ENCODE peak calls at places on chromosome 13, in eight cellular contexts. One of them, this sample, is unnamed.

GRCh38 chr13:38662362-38662761 is 24.5 kb upstream of the FREM2 start:
- DNase-seq in colonic mucosa: no peak
- DNase-seq in neural progenitor cell: no peak
- DNase-seq in BJ: no peak
- DNase-seq in glutamatergic neuron: no peak
- DNase-seq in keratinocyte: no peak
- DNase-seq in HFF-Myc: no peak
- DNase-seq in GM12864: no peak
- DNase-seq in this sample: no peak

GRCh38 chr13:30331331-30331771 is 24.0 kb upstream of the KATNAL1 start:
- DNase-seq in HFF-Myc: no peak
- DNase-seq in neural progenitor cell: no peak
- DNase-seq in GM12864: no peak
- DNase-seq in keratinocyte: no peak
- DNase-seq in BJ: no peak
- DNase-seq in colonic mucosa: no peak
- DNase-seq in glutamatergic neuron: no peak
- DNase-seq in this sample: no peak

GRCh38 chr13:54536112-54536511 is 1507.5 kb downstream of the OLFM4 start:
- DNase-seq in keratinocyte: no peak
- DNase-seq in glutamatergic neuron: no peak
- DNase-seq in BJ: no peak
- DNase-seq in neural progenitor cell: peak
- DNase-seq in HFF-Myc: no peak
- DNase-seq in colonic mucosa: no peak
- DNase-seq in GM12864: no peak
- DNase-seq in this sample: no peak

GRCh38 chr13:110637747-110638146 is 22.4 kb downstream of the NAXD start:
- DNase-seq in keratinocyte: no peak
- DNase-seq in HFF-Myc: no peak
- DNase-seq in neural progenitor cell: no peak
- DNase-seq in glutamatergic neuron: no peak
- DNase-seq in BJ: no peak
- DNase-seq in GM12864: no peak
- DNase-seq in colonic mucosa: no peak
- DNase-seq in this sample: no peak

GRCh38 chr13:111399334-111399733 is 78.9 kb downstream of the TEX29 start:
- DNase-seq in BJ: no peak
- DNase-seq in GM12864: no peak
- DNase-seq in keratinocyte: no peak
- DNase-seq in glutamatergic neuron: no peak
- DNase-seq in neural progenitor cell: no peak
- DNase-seq in colonic mucosa: no peak
- DNase-seq in HFF-Myc: no peak
- DNase-seq in this sample: no peak

GRCh38 chr13:79806821-79807220 is 325.9 kb downstream of the NDFIP2 start:
- DNase-seq in neural progenitor cell: no peak
- DNase-seq in GM12864: no peak
- DNase-seq in colonic mucosa: no peak
- DNase-seq in keratinocyte: no peak
- DNase-seq in glutamatergic neuron: no peak
- DNase-seq in HFF-Myc: no peak
- DNase-seq in BJ: no peak
- DNase-seq in this sample: no peak

GRCh38 chr13:60047943-60048342 is 115.8 kb downstream of the DIAPH3 start:
- DNase-seq in GM12864: no peak
- DNase-seq in HFF-Myc: no peak
- DNase-seq in BJ: no peak
- DNase-seq in colonic mucosa: no peak
- DNase-seq in neural progenitor cell: peak
- DNase-seq in glutamatergic neuron: no peak
- DNase-seq in keratinocyte: no peak
- DNase-seq in this sample: no peak

GRCh38 chr13:44739539-44739938 is 163.4 kb upstream of the TSC22D1 start:
- DNase-seq in BJ: no peak
- DNase-seq in keratinocyte: no peak
- DNase-seq in neural progenitor cell: no peak
- DNase-seq in HFF-Myc: no peak
- DNase-seq in glutamatergic neuron: no peak
- DNase-seq in colonic mucosa: no peak
- DNase-seq in GM12864: no peak
- DNase-seq in this sample: no peak

GRCh38 chr13:29935309-29935981 is 85.0 kb upstream of the UBL3 start:
- DNase-seq in glutamatergic neuron: no peak
- DNase-seq in keratinocyte: no peak
- DNase-seq in GM12864: peak
- DNase-seq in colonic mucosa: no peak
- DNase-seq in BJ: no peak
- DNase-seq in neural progenitor cell: no peak
- DNase-seq in HFF-Myc: no peak
- DNase-seq in this sample: no peak

GRCh38 chr13:28347456-28348371 is 147.2 kb downstream of the FLT1 start:
- DNase-seq in BJ: no peak
- DNase-seq in HFF-Myc: no peak
- DNase-seq in neural progenitor cell: no peak
- DNase-seq in GM12864: no peak
- DNase-seq in keratinocyte: no peak
- DNase-seq in colonic mucosa: no peak
- DNase-seq in glutamatergic neuron: no peak
- DNase-seq in this sample: no peak

GRCh38 chr13:96650301-96650886 is 343.9 kb downstream of the OXGR1 start:
- DNase-seq in BJ: peak
- DNase-seq in glutamatergic neuron: no peak
- DNase-seq in colonic mucosa: no peak
- DNase-seq in neural progenitor cell: no peak
- DNase-seq in keratinocyte: peak
- DNase-seq in GM12864: peak
- DNase-seq in HFF-Myc: no peak
- DNase-seq in this sample: no peak

GRCh38 chr13:106958690-106959089 is 390.8 kb upstream of the ARGLU1 start:
- DNase-seq in glutamatergic neuron: no peak
- DNase-seq in keratinocyte: no peak
- DNase-seq in colonic mucosa: no peak
- DNase-seq in GM12864: no peak
- DNase-seq in BJ: no peak
- DNase-seq in HFF-Myc: no peak
- DNase-seq in neural progenitor cell: no peak
- DNase-seq in this sample: no peak

GRCh38 chr13:36130542-36131214 is 504 bp downstream of the DCLK1 start:
- DNase-seq in BJ: no peak
- DNase-seq in keratinocyte: no peak
- DNase-seq in GM12864: no peak
- DNase-seq in neural progenitor cell: peak
- DNase-seq in HFF-Myc: no peak
- DNase-seq in colonic mucosa: no peak
- DNase-seq in glutamatergic neuron: peak
- DNase-seq in this sample: no peak

GRCh38 chr13:108895220-108895704 is 265.9 kb downstream of the MYO16 start:
- DNase-seq in BJ: no peak
- DNase-seq in GM12864: no peak
- DNase-seq in HFF-Myc: no peak
- DNase-seq in colonic mucosa: no peak
- DNase-seq in glutamatergic neuron: no peak
- DNase-seq in neural progenitor cell: peak
- DNase-seq in keratinocyte: no peak
- DNase-seq in this sample: no peak

GRCh38 chr13:73832203-73832602 is 302.0 kb downstream of the KLF12 start:
- DNase-seq in BJ: no peak
- DNase-seq in HFF-Myc: no peak
- DNase-seq in GM12864: no peak
- DNase-seq in keratinocyte: no peak
- DNase-seq in glutamatergic neuron: no peak
- DNase-seq in colonic mucosa: no peak
- DNase-seq in neural progenitor cell: peak
- DNase-seq in this sample: no peak

GRCh38 chr13:100461309-100462035 is 127.1 kb downstream of the GGACT start:
- DNase-seq in HFF-Myc: no peak
- DNase-seq in glutamatergic neuron: no peak
- DNase-seq in colonic mucosa: no peak
- DNase-seq in neural progenitor cell: peak
- DNase-seq in keratinocyte: no peak
- DNase-seq in BJ: no peak
- DNase-seq in GM12864: no peak
- DNase-seq in this sample: no peak

GRCh38 chr13:33153421-33154381 is 131.9 kb downstream of the STARD13 start:
- DNase-seq in BJ: no peak
- DNase-seq in HFF-Myc: no peak
- DNase-seq in neural progenitor cell: peak
- DNase-seq in glutamatergic neuron: no peak
- DNase-seq in keratinocyte: no peak
- DNase-seq in colonic mucosa: no peak
- DNase-seq in GM12864: no peak
- DNase-seq in this sample: no peak

GRCh38 chr13:77274126-77274525 is 52.8 kb downstream of the MYCBP2 start:
- DNase-seq in keratinocyte: no peak
- DNase-seq in BJ: no peak
- DNase-seq in colonic mucosa: no peak
- DNase-seq in GM12864: no peak
- DNase-seq in glutamatergic neuron: no peak
- DNase-seq in HFF-Myc: no peak
- DNase-seq in neural progenitor cell: no peak
- DNase-seq in this sample: no peak

DNA sequence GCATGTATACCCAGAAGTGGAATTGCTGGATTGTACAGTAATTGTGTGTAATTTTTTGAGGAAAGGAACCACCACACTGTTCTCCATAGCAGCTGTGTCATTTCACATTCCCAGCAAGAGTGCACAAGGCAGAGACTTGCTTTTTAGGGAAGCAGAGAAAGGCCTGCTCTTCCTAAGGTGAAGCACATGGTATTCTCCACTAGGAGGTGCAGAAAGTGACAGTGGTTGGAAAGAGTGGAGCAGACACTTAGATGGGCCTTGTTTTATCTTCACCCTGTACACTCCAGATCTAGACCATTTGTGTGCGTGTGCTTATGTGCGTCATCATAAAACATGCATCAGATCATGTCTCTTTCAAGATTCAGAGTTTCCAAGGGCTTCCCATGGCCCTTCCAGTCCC is 35.0 kb downstream of the FAM124A start:
- DNase-seq in neural progenitor cell: no peak
- DNase-seq in glutamatergic neuron: no peak
- DNase-seq in colonic mucosa: no peak
- DNase-seq in GM12864: no peak
- DNase-seq in BJ: no peak
- DNase-seq in HFF-Myc: no peak
- DNase-seq in keratinocyte: no peak
- DNase-seq in this sample: no peak
- TF ChIP-seq CTCF in neural progenitor cell: no peak
- TF ChIP-seq CTCF in glutamatergic neuron: no peak
- TF ChIP-seq CTCF in colonic mucosa: no peak
- TF ChIP-seq CTCF in GM12864: peak
- TF ChIP-seq CTCF in BJ: no peak
- TF ChIP-seq CTCF in HFF-Myc: no peak
- TF ChIP-seq CTCF in keratinocyte: peak
- TF ChIP-seq CTCF in this sample: no peak

GRCh38 chr13:105207586-105208293 is 1327.7 kb downstream of the EFNB2 start:
- DNase-seq in keratinocyte: no peak
- DNase-seq in colonic mucosa: no peak
- DNase-seq in BJ: no peak
- DNase-seq in glutamatergic neuron: no peak
- DNase-seq in neural progenitor cell: no peak
- DNase-seq in HFF-Myc: no peak
- DNase-seq in GM12864: no peak
- DNase-seq in this sample: no peak

DNA sequence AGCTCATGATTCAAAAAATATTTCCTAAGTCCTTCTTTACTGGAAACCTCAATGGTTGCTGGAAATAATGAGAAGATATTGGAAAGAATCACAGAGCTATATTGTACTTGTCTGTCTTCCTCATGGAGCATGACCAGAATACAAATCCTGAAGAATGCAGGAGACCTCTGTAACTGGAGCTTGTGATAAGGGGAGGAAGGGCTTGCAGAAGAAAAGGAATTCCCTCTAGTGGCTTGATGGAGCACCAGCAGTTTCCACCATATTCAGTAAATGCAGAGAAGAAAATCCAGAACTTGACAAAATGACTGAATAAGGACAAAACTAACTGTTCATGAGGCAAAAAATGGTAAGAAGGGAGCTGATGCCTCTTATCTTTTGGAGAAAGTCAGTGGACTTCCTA is 1333.1 kb downstream of the EFNB2 start:
- DNase-seq in colonic mucosa: no peak
- DNase-seq in neural progenitor cell: peak
- DNase-seq in GM12864: no peak
- DNase-seq in glutamatergic neuron: no peak
- DNase-seq in BJ: no peak
- DNase-seq in keratinocyte: no peak
- DNase-seq in HFF-Myc: no peak
- DNase-seq in this sample: no peak
- TF ChIP-seq CTCF in colonic mucosa: peak
- TF ChIP-seq CTCF in neural progenitor cell: peak
- TF ChIP-seq CTCF in GM12864: peak
- TF ChIP-seq CTCF in glutamatergic neuron: peak
- TF ChIP-seq CTCF in BJ: peak
- TF ChIP-seq CTCF in keratinocyte: peak
- TF ChIP-seq CTCF in HFF-Myc: peak
- TF ChIP-seq CTCF in this sample: peak

DNA sequence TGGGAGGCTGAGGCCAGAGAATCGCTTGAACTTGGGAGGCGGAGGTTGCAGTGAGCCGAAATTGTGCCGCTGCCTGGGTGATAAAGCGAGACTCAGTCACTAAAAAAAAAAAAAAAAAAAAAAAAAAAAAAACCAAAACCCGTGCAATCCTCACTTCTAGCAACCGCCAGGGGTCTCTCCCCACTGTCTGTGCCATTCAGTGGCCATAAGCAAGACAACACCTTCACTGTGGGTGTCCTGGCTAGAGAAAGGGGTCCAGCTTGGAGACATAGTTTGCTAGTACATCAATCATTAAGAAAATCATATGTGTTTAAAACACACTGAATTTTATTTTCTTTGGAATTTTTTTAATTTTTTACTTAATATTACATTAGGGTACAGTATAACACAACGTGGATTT is 68.2 kb downstream of the RASL11A start:
- DNase-seq in HFF-Myc: no peak
- DNase-seq in glutamatergic neuron: peak
- DNase-seq in colonic mucosa: no peak
- DNase-seq in keratinocyte: no peak
- DNase-seq in BJ: no peak
- DNase-seq in neural progenitor cell: peak
- DNase-seq in GM12864: no peak
- DNase-seq in this sample: no peak
- TF ChIP-seq CTCF in HFF-Myc: peak
- TF ChIP-seq CTCF in glutamatergic neuron: no peak
- TF ChIP-seq CTCF in colonic mucosa: no peak
- TF ChIP-seq CTCF in keratinocyte: no peak
- TF ChIP-seq CTCF in BJ: peak
- TF ChIP-seq CTCF in neural progenitor cell: peak
- TF ChIP-seq CTCF in GM12864: peak
- TF ChIP-seq CTCF in this sample: no peak

GRCh38 chr13:89113744-89114143 is 1442.6 kb downstream of the SLITRK5 start:
- DNase-seq in colonic mucosa: no peak
- DNase-seq in GM12864: no peak
- DNase-seq in BJ: no peak
- DNase-seq in neural progenitor cell: peak
- DNase-seq in glutamatergic neuron: no peak
- DNase-seq in HFF-Myc: no peak
- DNase-seq in keratinocyte: no peak
- DNase-seq in this sample: no peak

DNA sequence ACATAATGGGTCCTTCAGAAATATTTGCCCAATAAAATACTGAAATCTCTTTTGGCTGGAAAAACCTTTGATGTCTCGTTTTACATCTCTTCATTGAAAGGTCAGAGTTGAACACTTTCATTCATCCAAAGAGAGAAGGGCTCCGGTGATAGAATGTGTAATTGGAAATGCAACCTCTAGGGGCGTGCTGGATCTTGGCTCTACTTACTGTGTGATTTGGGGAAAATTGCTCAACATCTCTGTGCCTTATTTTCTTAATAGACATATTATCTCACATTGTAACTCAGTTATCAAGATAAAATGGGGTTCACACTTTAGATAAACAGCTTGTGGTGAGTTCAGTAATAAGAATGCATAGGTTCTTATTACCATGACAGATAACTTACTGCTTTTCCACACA is 1444.1 kb downstream of the SLITRK5 start:
- DNase-seq in BJ: no peak
- DNase-seq in keratinocyte: no peak
- DNase-seq in GM12864: no peak
- DNase-seq in glutamatergic neuron: no peak
- DNase-seq in HFF-Myc: no peak
- DNase-seq in colonic mucosa: no peak
- DNase-seq in neural progenitor cell: peak
- DNase-seq in this sample: no peak
- TF ChIP-seq CTCF in BJ: no peak
- TF ChIP-seq CTCF in keratinocyte: peak
- TF ChIP-seq CTCF in GM12864: peak
- TF ChIP-seq CTCF in glutamatergic neuron: peak
- TF ChIP-seq CTCF in HFF-Myc: no peak
- TF ChIP-seq CTCF in colonic mucosa: no peak
- TF ChIP-seq CTCF in neural progenitor cell: peak
- TF ChIP-seq CTCF in this sample: no peak